ENCODE peak calls at places on chromosomes 7 and 10, in nine cellular contexts. K is T follicular helper cell; I is mucosa of gallbladder; N is activated T-cell treated with anti-CD3 and anti-CD28 coated beads, Interleukin-2, amount 50 U/mL, for 72 hours; R is ACHN; S is activated T-helper 1 cell treated with anti-CD3 and anti-CD28 coated beads, Interleukin-12 subunit alpha, Interleukin-12 subunit beta, Interleukin-2, Interleukin-4 antibody, amounts not matched to agents 30 ng/mL and 10 ng/mL and 1 ng/mL, durations not matched to agents 14 hours and 24 hours and 36 hours; B is bronchial epithelial cell; C is left cardiac atrium; U is NCI-H2081. O is an unnamed sample.
A peak's percentile ranks its signal among the peaks of the same experiment; 100 is the strongest.

GRCh38 chr7:55065079-55065478 is 46.3 kb downstream of the EGFR start:
- DNase-seq in N (no peak), B (peak; percentile 88), S (no peak), K (no peak), U (no peak), I (peak; percentile 54), R (peak; percentile 99), C (peak; percentile 60), O (peak; percentile 85)

GRCh38 chr7:22295402-22296264 is 61.3 kb downstream of the RAPGEF5 start:
- DNase-seq in U (no peak), B (peak; percentile 41), I (no peak), C (no peak), R (no peak), K (no peak), N (no peak), S (no peak), O (no peak)

GRCh38 chr10:117365612-117366011 is 9.6 kb downstream of the PDZD8 start:
- DNase-seq in U (peak; percentile 57), K (no peak), I (peak; percentile 78), B (peak; percentile 63), C (no peak), N (no peak), R (peak; percentile 56), S (no peak), O (no peak)

GRCh38 chr10:1696106-1696505 is 41.2 kb downstream of the ADARB2 start:
- DNase-seq in S (no peak), U (no peak), C (no peak), I (no peak), R (no peak), N (no peak), B (no peak), K (no peak), O (no peak)

GRCh38 chr7:97313900-97314299 is 196.4 kb downstream of the SDHAF3 start:
- DNase-seq in R (no peak), U (no peak), C (no peak), I (no peak), K (no peak), B (no peak), S (no peak), N (no peak), O (no peak)

GRCh38 chr7:132112632-132113031 is 463.6 kb downstream of the PLXNA4 start:
- DNase-seq in I (no peak), N (no peak), K (no peak), C (no peak), R (no peak), B (no peak), S (no peak), U (no peak), O (peak; percentile 1)

GRCh38 chr7:95758187-95758586 is 14.2 kb upstream of the DYNC1I1 start:
- DNase-seq in K (no peak), R (no peak), C (no peak), S (no peak), B (no peak), N (no peak), U (peak; percentile 89), I (no peak), O (no peak)

GRCh38 chr10:63217120-63217605 is 84.0 kb downstream of the NRBF2 start:
- DNase-seq in I (no peak), R (peak; percentile 80), B (peak; percentile 68), K (no peak), U (peak; percentile 29), S (no peak), C (no peak), N (no peak), O (no peak)